ENCODE peak calls at places on chromosomes 2 and 18, in eight cellular contexts. One of them, this sample, is unnamed.

GRCh38 chr2:10658041-10658913 is 31.5 kb downstream of the NOL10 start:
- DNase-seq in IMR-90: peak; percentile 82
- DNase-seq in fibroblast of lung: peak; percentile 59
- DNase-seq in mesendoderm: no peak
- DNase-seq in HepG2: no peak
- DNase-seq in A549: no peak
- DNase-seq in hepatocyte: no peak
- DNase-seq in PC-3: peak; percentile 96
- DNase-seq in this sample: peak; percentile 75

GRCh38 chr2:11155326-11156059 is at the start of gene SLC66A3:
- DNase-seq in IMR-90: peak; percentile 87
- DNase-seq in fibroblast of lung: peak; percentile 85
- DNase-seq in mesendoderm: peak; percentile 87
- DNase-seq in HepG2: peak; percentile 78
- DNase-seq in A549: peak; percentile 24
- DNase-seq in hepatocyte: no peak
- DNase-seq in PC-3: peak; percentile 86
- DNase-seq in this sample: no peak

GRCh38 chr2:218671077-218671653 is 637 bp downstream of the RNF25 start:
- DNase-seq in IMR-90: peak; percentile 20
- DNase-seq in fibroblast of lung: peak; percentile 23
- DNase-seq in mesendoderm: peak; percentile 27
- DNase-seq in HepG2: no peak
- DNase-seq in A549: peak; percentile 17
- DNase-seq in hepatocyte: peak; percentile 50
- DNase-seq in PC-3: peak; percentile 72
- DNase-seq in this sample: peak; percentile 70

GRCh38 chr2:165056585-165056984 is 101.3 kb upstream of the SLC38A11 start:
- DNase-seq in IMR-90: no peak
- DNase-seq in fibroblast of lung: no peak
- DNase-seq in mesendoderm: no peak
- DNase-seq in HepG2: no peak
- DNase-seq in A549: no peak
- DNase-seq in hepatocyte: no peak
- DNase-seq in PC-3: no peak
- DNase-seq in this sample: no peak

GRCh38 chr18:8329186-8329771 is 280.0 kb upstream of the RAB12 start:
- DNase-seq in IMR-90: peak; percentile 86
- DNase-seq in fibroblast of lung: peak; percentile 94
- DNase-seq in mesendoderm: no peak
- DNase-seq in HepG2: peak; percentile 62
- DNase-seq in A549: peak; percentile 50
- DNase-seq in hepatocyte: peak; percentile 37
- DNase-seq in PC-3: peak; percentile 86
- DNase-seq in this sample: peak; percentile 90

GRCh38 chr2:239285932-239286230 is 114.9 kb downstream of the HDAC4 start:
- DNase-seq in IMR-90: no peak
- DNase-seq in fibroblast of lung: no peak
- DNase-seq in mesendoderm: no peak
- DNase-seq in HepG2: no peak
- DNase-seq in A549: no peak
- DNase-seq in hepatocyte: no peak
- DNase-seq in PC-3: no peak
- DNase-seq in this sample: peak; percentile 32

GRCh38 chr2:70241338-70241737 is 7.1 kb downstream of the TIA1 start:
- DNase-seq in IMR-90: peak; percentile 54
- DNase-seq in fibroblast of lung: no peak
- DNase-seq in mesendoderm: no peak
- DNase-seq in HepG2: no peak
- DNase-seq in A549: no peak
- DNase-seq in hepatocyte: no peak
- DNase-seq in PC-3: peak; percentile 60
- DNase-seq in this sample: peak; percentile 43

GRCh38 chr2:107927034-107927534 is 59.2 kb upstream of the SLC5A7 start:
- DNase-seq in IMR-90: no peak
- DNase-seq in fibroblast of lung: no peak
- DNase-seq in mesendoderm: no peak
- DNase-seq in HepG2: no peak
- DNase-seq in A549: no peak
- DNase-seq in hepatocyte: no peak
- DNase-seq in PC-3: no peak
- DNase-seq in this sample: no peak

GRCh38 chr18:30280861-30281470 is 761.6 kb downstream of the DSC3 start:
- DNase-seq in IMR-90: peak; percentile 59
- DNase-seq in fibroblast of lung: peak; percentile 65
- DNase-seq in mesendoderm: peak; percentile 76
- DNase-seq in HepG2: peak; percentile 42
- DNase-seq in A549: peak; percentile 31
- DNase-seq in hepatocyte: peak; percentile 75
- DNase-seq in PC-3: peak; percentile 89
- DNase-seq in this sample: no peak

GRCh38 chr18:36496022-36496421 is 198.5 kb downstream of the FHOD3 start:
- DNase-seq in IMR-90: no peak
- DNase-seq in fibroblast of lung: no peak
- DNase-seq in mesendoderm: no peak
- DNase-seq in HepG2: no peak
- DNase-seq in A549: no peak
- DNase-seq in hepatocyte: no peak
- DNase-seq in PC-3: no peak
- DNase-seq in this sample: no peak

GRCh38 chr2:25201265-25201664 is 32.9 kb upstream of the POMC start:
- DNase-seq in IMR-90: no peak
- DNase-seq in fibroblast of lung: no peak
- DNase-seq in mesendoderm: peak; percentile 56
- DNase-seq in HepG2: no peak
- DNase-seq in A549: peak; percentile 45
- DNase-seq in hepatocyte: no peak
- DNase-seq in PC-3: peak; percentile 25
- DNase-seq in this sample: peak; percentile 79

GRCh38 chr2:165067958-165068612 is 112.8 kb upstream of the SLC38A11 start:
- DNase-seq in IMR-90: peak; percentile 23
- DNase-seq in fibroblast of lung: peak; percentile 39
- DNase-seq in mesendoderm: peak; percentile 98
- DNase-seq in HepG2: no peak
- DNase-seq in A549: peak; percentile 75
- DNase-seq in hepatocyte: peak; percentile 83
- DNase-seq in PC-3: peak; percentile 17
- DNase-seq in this sample: peak; percentile 42

GRCh38 chr2:156087875-156088274 is 244.6 kb downstream of the NR4A2 start:
- DNase-seq in IMR-90: no peak
- DNase-seq in fibroblast of lung: no peak
- DNase-seq in mesendoderm: no peak
- DNase-seq in HepG2: no peak
- DNase-seq in A549: peak; percentile 1
- DNase-seq in hepatocyte: no peak
- DNase-seq in PC-3: peak; percentile 59
- DNase-seq in this sample: no peak

GRCh38 chr2:44719564-44719963 is 221.9 kb upstream of the SIX3 start:
- DNase-seq in IMR-90: no peak
- DNase-seq in fibroblast of lung: no peak
- DNase-seq in mesendoderm: no peak
- DNase-seq in HepG2: no peak
- DNase-seq in A549: no peak
- DNase-seq in hepatocyte: no peak
- DNase-seq in PC-3: no peak
- DNase-seq in this sample: no peak

GRCh38 chr2:44723921-44724320 is 217.6 kb upstream of the SIX3 start:
- DNase-seq in IMR-90: no peak
- DNase-seq in fibroblast of lung: no peak
- DNase-seq in mesendoderm: peak; percentile 79
- DNase-seq in HepG2: no peak
- DNase-seq in A549: no peak
- DNase-seq in hepatocyte: no peak
- DNase-seq in PC-3: no peak
- DNase-seq in this sample: no peak

GRCh38 chr2:44716131-44716530 is 225.4 kb upstream of the SIX3 start:
- DNase-seq in IMR-90: no peak
- DNase-seq in fibroblast of lung: no peak
- DNase-seq in mesendoderm: no peak
- DNase-seq in HepG2: no peak
- DNase-seq in A549: no peak
- DNase-seq in hepatocyte: no peak
- DNase-seq in PC-3: no peak
- DNase-seq in this sample: no peak

GRCh38 chr2:44718431-44718830 is 223.1 kb upstream of the SIX3 start:
- DNase-seq in IMR-90: no peak
- DNase-seq in fibroblast of lung: no peak
- DNase-seq in mesendoderm: no peak
- DNase-seq in HepG2: no peak
- DNase-seq in A549: no peak
- DNase-seq in hepatocyte: no peak
- DNase-seq in PC-3: no peak
- DNase-seq in this sample: no peak

GRCh38 chr2:44722002-44722625 is 219.4 kb upstream of the SIX3 start:
- DNase-seq in IMR-90: no peak
- DNase-seq in fibroblast of lung: no peak
- DNase-seq in mesendoderm: no peak
- DNase-seq in HepG2: no peak
- DNase-seq in A549: no peak
- DNase-seq in hepatocyte: no peak
- DNase-seq in PC-3: no peak
- DNase-seq in this sample: no peak
- H3K4me2 ChIP-seq in IMR-90: no peak overlapping the region
- H3K4me2 ChIP-seq in fibroblast of lung: no peak overlapping the region
- H3K4me2 ChIP-seq in mesendoderm: no peak overlapping the region
- H3K4me2 ChIP-seq in HepG2: no peak overlapping the region
- H3K4me2 ChIP-seq in A549: no peak overlapping the region
- H3K4me2 ChIP-seq in hepatocyte: no peak overlapping the region
- H3K4me2 ChIP-seq in PC-3: no peak overlapping the region
- H3K4me2 ChIP-seq in this sample: no peak overlapping the region

DNA sequence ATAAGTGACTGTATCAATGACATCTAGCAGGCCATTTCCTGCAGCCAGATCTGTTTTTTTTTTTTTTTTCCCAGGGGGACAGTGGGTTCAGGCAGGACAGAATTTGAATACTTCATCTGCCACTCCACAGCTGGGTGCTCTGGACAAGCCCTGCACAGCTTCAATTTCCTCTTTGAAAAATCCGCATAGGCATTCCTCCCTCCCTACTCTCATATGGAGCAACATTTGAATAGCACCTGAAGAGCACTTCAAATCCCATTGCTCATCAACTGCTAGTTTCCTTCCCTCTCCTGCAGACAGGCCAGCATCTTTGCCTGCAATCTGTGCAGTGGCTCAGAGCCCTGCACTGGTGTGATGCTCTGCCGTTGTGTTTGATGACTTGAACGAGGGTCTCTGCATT is 326.3 kb downstream of the TSN start:
- DNase-seq in IMR-90: no peak
- DNase-seq in fibroblast of lung: no peak
- DNase-seq in mesendoderm: no peak
- DNase-seq in HepG2: no peak
- DNase-seq in A549: no peak
- DNase-seq in hepatocyte: no peak
- DNase-seq in PC-3: no peak
- DNase-seq in this sample: peak; percentile 18
- H3K4me2 ChIP-seq in IMR-90: no peak overlapping the region
- H3K4me2 ChIP-seq in fibroblast of lung: no peak overlapping the region
- H3K4me2 ChIP-seq in mesendoderm: no peak overlapping the region
- H3K4me2 ChIP-seq in HepG2: no peak overlapping the region
- H3K4me2 ChIP-seq in A549: no peak overlapping the region
- H3K4me2 ChIP-seq in hepatocyte: no peak overlapping the region
- H3K4me2 ChIP-seq in PC-3: no peak overlapping the region
- H3K4me2 ChIP-seq in this sample: no peak overlapping the region

GRCh38 chr2:58893645-58894336 is 652.7 kb upstream of the FANCL start:
- DNase-seq in IMR-90: no peak
- DNase-seq in fibroblast of lung: no peak
- DNase-seq in mesendoderm: no peak
- DNase-seq in HepG2: no peak
- DNase-seq in A549: no peak
- DNase-seq in hepatocyte: no peak
- DNase-seq in PC-3: no peak
- DNase-seq in this sample: no peak

GRCh38 chr2:58899692-58900091 is 658.6 kb upstream of the FANCL start:
- DNase-seq in IMR-90: peak; percentile 52
- DNase-seq in fibroblast of lung: peak; percentile 12
- DNase-seq in mesendoderm: no peak
- DNase-seq in HepG2: no peak
- DNase-seq in A549: no peak
- DNase-seq in hepatocyte: no peak
- DNase-seq in PC-3: no peak
- DNase-seq in this sample: no peak

GRCh38 chr2:58896600-58896999 is 655.5 kb upstream of the FANCL start:
- DNase-seq in IMR-90: peak; percentile 6
- DNase-seq in fibroblast of lung: peak; percentile 61
- DNase-seq in mesendoderm: no peak
- DNase-seq in HepG2: no peak
- DNase-seq in A549: no peak
- DNase-seq in hepatocyte: no peak
- DNase-seq in PC-3: no peak
- DNase-seq in this sample: no peak

GRCh38 chr2:58891828-58892366 is 650.8 kb upstream of the FANCL start:
- DNase-seq in IMR-90: no peak
- DNase-seq in fibroblast of lung: no peak
- DNase-seq in mesendoderm: no peak
- DNase-seq in HepG2: peak; percentile 5
- DNase-seq in A549: no peak
- DNase-seq in hepatocyte: no peak
- DNase-seq in PC-3: no peak
- DNase-seq in this sample: no peak

DNA sequence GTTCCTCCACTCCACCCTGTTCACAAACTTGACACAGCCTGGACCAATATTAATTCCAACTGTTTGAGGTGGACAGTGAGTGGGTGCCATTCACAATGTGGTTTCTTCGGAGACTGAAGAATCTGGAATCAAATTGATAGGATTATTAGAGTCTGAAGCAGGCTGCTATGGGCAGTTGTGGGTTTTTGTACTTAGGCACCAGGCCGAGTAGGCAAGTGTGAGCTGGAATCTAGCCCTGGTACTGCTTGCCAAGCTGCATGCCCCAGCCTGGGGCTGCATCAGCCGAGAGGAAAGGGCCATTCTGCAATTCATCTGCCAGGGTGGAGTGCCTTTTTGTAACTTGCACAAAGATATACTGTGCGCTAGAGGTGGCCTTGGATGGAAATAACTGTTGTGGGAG is 654.7 kb upstream of the FANCL start:
- DNase-seq in IMR-90: no peak
- DNase-seq in fibroblast of lung: no peak
- DNase-seq in mesendoderm: no peak
- DNase-seq in HepG2: no peak
- DNase-seq in A549: no peak
- DNase-seq in hepatocyte: no peak
- DNase-seq in PC-3: no peak
- DNase-seq in this sample: no peak
- H3K4me2 ChIP-seq in IMR-90: no peak overlapping the region
- H3K4me2 ChIP-seq in fibroblast of lung: no peak overlapping the region
- H3K4me2 ChIP-seq in mesendoderm: no peak overlapping the region
- H3K4me2 ChIP-seq in HepG2: no peak overlapping the region
- H3K4me2 ChIP-seq in A549: no peak overlapping the region
- H3K4me2 ChIP-seq in hepatocyte: no peak overlapping the region
- H3K4me2 ChIP-seq in PC-3: no peak overlapping the region
- H3K4me2 ChIP-seq in this sample: no peak overlapping the region

DNA sequence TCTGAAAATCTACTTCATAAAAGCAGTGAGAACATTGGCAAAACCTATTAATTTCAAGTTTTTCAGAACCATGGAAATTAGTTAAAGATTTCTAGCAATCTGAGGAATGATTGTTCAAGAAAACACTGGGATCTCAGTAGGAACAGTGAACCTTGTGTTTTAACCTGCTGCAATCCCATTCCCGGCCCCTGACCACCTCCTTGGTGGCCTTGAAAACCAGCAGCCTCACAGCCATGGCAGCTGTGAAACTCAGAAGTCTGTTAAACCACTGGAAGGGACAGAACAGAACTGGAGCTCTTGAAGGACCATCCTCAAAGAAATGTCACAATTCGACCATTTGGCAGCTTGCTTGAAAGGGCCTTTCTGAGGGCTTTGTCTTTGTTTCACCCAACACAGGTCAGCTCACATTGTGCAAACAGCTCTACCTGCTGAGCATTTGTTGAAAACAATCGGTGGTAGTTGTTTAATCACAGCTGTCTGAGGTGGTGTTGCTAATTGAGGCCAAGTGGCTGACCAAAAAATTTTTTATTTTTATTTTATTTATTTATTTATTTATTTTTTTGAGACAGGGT is 25.8 kb downstream of the NEDD4L start:
- DNase-seq in IMR-90: no peak
- DNase-seq in fibroblast of lung: no peak
- DNase-seq in mesendoderm: peak; percentile 61
- DNase-seq in HepG2: no peak
- DNase-seq in A549: no peak
- DNase-seq in hepatocyte: no peak
- DNase-seq in PC-3: no peak
- DNase-seq in this sample: no peak
- H3K4me2 ChIP-seq in IMR-90: no peak overlapping the region
- H3K4me2 ChIP-seq in fibroblast of lung: no peak overlapping the region
- H3K4me2 ChIP-seq in mesendoderm: no peak overlapping the region
- H3K4me2 ChIP-seq in HepG2: peak overlapping the region; percentile 33
- H3K4me2 ChIP-seq in A549: no peak overlapping the region
- H3K4me2 ChIP-seq in hepatocyte: no peak overlapping the region
- H3K4me2 ChIP-seq in PC-3: no peak overlapping the region
- H3K4me2 ChIP-seq in this sample: no peak overlapping the region